ENCODE peak calls at places on chromosome 6, in eight cellular contexts. W is effector memory CD4-positive, alpha-beta T cell; P is fibroblast of the conjunctiva; H is A172; G is T1000; K is uterus; M is NCI-H69; Z is cardiac fibroblast. E is an unnamed sample.

GRCh38 chr6:163640641-163641040 is 226.1 kb downstream of the QKI start:
- DNase-seq in W (no peak), P (no peak), H (no peak), G (no peak), K (no peak), M (no peak), Z (no peak), E (no peak)

GRCh38 chr6:141956046-141956761 is 176.5 kb upstream of the GJE1 start:
- DNase-seq in W (no peak), P (no peak), H (peak), G (no peak), K (peak), M (peak), Z (peak), E (no peak)

GRCh38 chr6:11414564-11414963 is 123.0 kb upstream of the TMEM170B start:
- DNase-seq in W (peak), P (no peak), H (peak), G (no peak), K (no peak), M (no peak), Z (no peak), E (no peak)

GRCh38 chr6:142740449-142740848 is 204.5 kb downstream of the HIVEP2 start:
- DNase-seq in W (no peak), P (no peak), H (no peak), G (no peak), K (no peak), M (no peak), Z (no peak), E (no peak)

GRCh38 chr6:39812853-39813533 is 20.8 kb downstream of the DAAM2 start:
- DNase-seq in W (no peak), P (no peak), H (no peak), G (no peak), K (peak), M (no peak), Z (peak), E (no peak)

GRCh38 chr6:44410363-44410762 is 22.9 kb downstream of the CDC5L start:
- DNase-seq in W (no peak), P (no peak), H (no peak), G (no peak), K (no peak), M (no peak), Z (no peak), E (no peak)

GRCh38 chr6:164640946-164641345 is 668.5 kb downstream of the C6orf118 start:
- DNase-seq in W (no peak), P (no peak), H (no peak), G (no peak), K (no peak), M (peak), Z (no peak), E (no peak)

GRCh38 chr6:9126845-9127560 is 691.7 kb upstream of the SLC35B3 start:
- DNase-seq in W (no peak), P (peak), H (peak), G (peak), K (no peak), M (peak), Z (peak), E (peak)

GRCh38 chr6:37688088-37688850 is 9.4 kb downstream of the MDGA1 start:
- DNase-seq in W (no peak), P (no peak), H (peak), G (no peak), K (no peak), M (peak), Z (no peak), E (no peak)

GRCh38 chr6:3698021-3698420 is 53.5 kb downstream of the PXDC1 start:
- DNase-seq in W (no peak), P (no peak), H (peak), G (no peak), K (no peak), M (no peak), Z (peak), E (no peak)

GRCh38 chr6:134368670-134369069 is 50.8 kb upstream of the SGK1 start:
- DNase-seq in W (no peak), P (no peak), H (no peak), G (no peak), K (no peak), M (no peak), Z (no peak), E (no peak)

GRCh38 chr6:41801380-41801779 is 13.9 kb downstream of the TOMM6 start:
- DNase-seq in W (no peak), P (peak), H (no peak), G (no peak), K (no peak), M (peak), Z (peak), E (no peak)